ENCODE peak calls at places on chromosomes 12 and 14, in six cellular contexts. One of them, this sample, is unnamed.

GRCh38 chr12:52691765-52692150 is 11.6 kb upstream of the KRT1 start:
- DNase-seq in AG04450: no peak
- DNase-seq in Calu3: no peak
- DNase-seq in pancreas: no peak
- DNase-seq in B cell: no peak
- DNase-seq in RPMI7951: no peak
- DNase-seq in this sample: no peak

GRCh38 chr12:20210795-20211194 is 157.5 kb upstream of the PDE3A start:
- DNase-seq in AG04450: no peak
- DNase-seq in Calu3: no peak
- DNase-seq in pancreas: no peak
- DNase-seq in B cell: no peak
- DNase-seq in RPMI7951: no peak
- DNase-seq in this sample: no peak

GRCh38 chr14:29442720-29443119 is 484.9 kb downstream of the PRKD1 start:
- DNase-seq in AG04450: no peak
- DNase-seq in Calu3: no peak
- DNase-seq in pancreas: no peak
- DNase-seq in B cell: no peak
- DNase-seq in RPMI7951: peak; percentile 76
- DNase-seq in this sample: no peak

GRCh38 chr12:61810486-61810885 is 449.7 kb upstream of the USP15 start:
- DNase-seq in AG04450: no peak
- DNase-seq in Calu3: no peak
- DNase-seq in pancreas: no peak
- DNase-seq in B cell: no peak
- DNase-seq in RPMI7951: no peak
- DNase-seq in this sample: no peak

GRCh38 chr12:116426391-116427136 is 132.6 kb upstream of the MAP1LC3B2 start:
- DNase-seq in AG04450: peak; percentile 89
- DNase-seq in Calu3: peak; percentile 51
- DNase-seq in pancreas: no peak
- DNase-seq in B cell: no peak
- DNase-seq in RPMI7951: peak; percentile 99
- DNase-seq in this sample: no peak

GRCh38 chr12:113424915-113425823 is 3.0 kb downstream of the SDSL start:
- DNase-seq in AG04450: no peak
- DNase-seq in Calu3: peak; percentile 77
- DNase-seq in pancreas: no peak
- DNase-seq in B cell: no peak
- DNase-seq in RPMI7951: peak; percentile 35
- DNase-seq in this sample: no peak

GRCh38 chr12:105292705-105293104 is 37.8 kb upstream of the C12orf75 start:
- DNase-seq in AG04450: no peak
- DNase-seq in Calu3: no peak
- DNase-seq in pancreas: no peak
- DNase-seq in B cell: no peak
- DNase-seq in RPMI7951: no peak
- DNase-seq in this sample: no peak

GRCh38 chr14:58572092-58572853 is 65.5 kb upstream of the DACT1 start:
- DNase-seq in AG04450: peak; percentile 47
- DNase-seq in Calu3: no peak
- DNase-seq in pancreas: no peak
- DNase-seq in B cell: no peak
- DNase-seq in RPMI7951: peak; percentile 10
- DNase-seq in this sample: no peak

GRCh38 chr14:87840906-87841305 is 152.1 kb downstream of the GALC start:
- DNase-seq in AG04450: no peak
- DNase-seq in Calu3: no peak
- DNase-seq in pancreas: no peak
- DNase-seq in B cell: no peak
- DNase-seq in RPMI7951: no peak
- DNase-seq in this sample: no peak

GRCh38 chr14:95123895-95124579 is 33.3 kb downstream of the DICER1 start:
- DNase-seq in AG04450: no peak
- DNase-seq in Calu3: no peak
- DNase-seq in pancreas: no peak
- DNase-seq in B cell: no peak
- DNase-seq in RPMI7951: no peak
- DNase-seq in this sample: no peak

GRCh38 chr12:119479121-119479561 is 114.4 kb upstream of the TMEM233 start:
- DNase-seq in AG04450: no peak
- DNase-seq in Calu3: no peak
- DNase-seq in pancreas: no peak
- DNase-seq in B cell: no peak
- DNase-seq in RPMI7951: peak; percentile 10
- DNase-seq in this sample: no peak

GRCh38 chr14:64702493-64703392 is 1.5 kb upstream of the PLEKHG3 start:
- DNase-seq in AG04450: no peak
- DNase-seq in Calu3: peak; percentile 80
- DNase-seq in pancreas: peak; percentile 87
- DNase-seq in B cell: no peak
- DNase-seq in RPMI7951: no peak
- DNase-seq in this sample: peak; percentile 83

GRCh38 chr12:100741084-100741711 is 53.4 kb upstream of the ANO4 start:
- DNase-seq in AG04450: no peak
- DNase-seq in Calu3: peak; percentile 27
- DNase-seq in pancreas: no peak
- DNase-seq in B cell: no peak
- DNase-seq in RPMI7951: peak; percentile 14
- DNase-seq in this sample: no peak

GRCh38 chr12:62925680-62926079 is 9.3 kb downstream of the PPM1H start:
- DNase-seq in AG04450: no peak
- DNase-seq in Calu3: no peak
- DNase-seq in pancreas: no peak
- DNase-seq in B cell: no peak
- DNase-seq in RPMI7951: no peak
- DNase-seq in this sample: no peak

GRCh38 chr14:56199095-56199975 is 81.1 kb downstream of the PELI2 start:
- DNase-seq in AG04450: peak; percentile 98
- DNase-seq in Calu3: no peak
- DNase-seq in pancreas: no peak
- DNase-seq in B cell: no peak
- DNase-seq in RPMI7951: peak; percentile 93
- DNase-seq in this sample: peak; percentile 38

GRCh38 chr12:67789266-67789665 is 140.7 kb downstream of the DYRK2 start:
- DNase-seq in AG04450: no peak
- DNase-seq in Calu3: no peak
- DNase-seq in pancreas: no peak
- DNase-seq in B cell: no peak
- DNase-seq in RPMI7951: no peak
- DNase-seq in this sample: no peak

GRCh38 chr12:95996034-95996658 is at the start of gene HAL:
- DNase-seq in AG04450: no peak
- DNase-seq in Calu3: peak; percentile 21
- DNase-seq in pancreas: no peak
- DNase-seq in B cell: no peak
- DNase-seq in RPMI7951: no peak
- DNase-seq in this sample: peak; percentile 42

GRCh38 chr12:93939641-93940040 is 208.7 kb upstream of the PLXNC1 start:
- DNase-seq in AG04450: no peak
- DNase-seq in Calu3: no peak
- DNase-seq in pancreas: no peak
- DNase-seq in B cell: no peak
- DNase-seq in RPMI7951: no peak
- DNase-seq in this sample: no peak

GRCh38 chr12:45415393-45415817 is 199.5 kb downstream of the ANO6 start:
- DNase-seq in AG04450: peak; percentile 95
- DNase-seq in Calu3: no peak
- DNase-seq in pancreas: no peak
- DNase-seq in B cell: no peak
- DNase-seq in RPMI7951: peak; percentile 100
- DNase-seq in this sample: no peak

This sample was measured in left colon.